ENCODE peak calls at places on chromosomes 2 and 18, in five cellular contexts. X is GM13977, G is fibroblast of lung, A is NCI-H2081, D is left lung. L is an unnamed sample.

GRCh38 chr2:109611467-109612095 is 2.2 kb downstream of the SEPTIN10 start:
- DNase-seq in X (no peak), G (peak), A (no peak), D (no peak), L (peak)

GRCh38 chr2:230602562-230603230 is 109.9 kb upstream of the CAB39 start:
- DNase-seq in X (peak), G (no peak), A (no peak), D (no peak), L (peak)

GRCh38 chr2:94986392-94986963 is 39.0 kb upstream of the MAL start:
- DNase-seq in X (peak), G (peak), A (peak), D (no peak), L (peak)

GRCh38 chr18:45197526-45197970 is 417.7 kb upstream of the SLC14A2 start:
- DNase-seq in X (peak), G (peak), A (no peak), D (no peak), L (peak)

GRCh38 chr2:111918383-111918806 is 20.0 kb downstream of the MERTK start:
- DNase-seq in X (no peak), G (peak), A (no peak), D (no peak), L (no peak)

GRCh38 chr2:171958475-171958874 is 36.2 kb downstream of the HAT1 start:
- DNase-seq in X (no peak), G (peak), A (no peak), D (no peak), L (no peak)

GRCh38 chr2:237298323-237299118 is 115.4 kb downstream of the COL6A3 start:
- DNase-seq in X (no peak), G (peak), A (no peak), D (peak), L (no peak)

GRCh38 chr2:151056870-151057269 is 204.8 kb downstream of the RBM43 start:
- DNase-seq in X (no peak), G (peak), A (no peak), D (no peak), L (no peak)

GRCh38 chr2:226758886-226759660 is 40.5 kb downstream of the IRS1 start:
- DNase-seq in X (no peak), G (peak), A (no peak), D (no peak), L (no peak)

GRCh38 chr2:37786854-37787253 is 115.4 kb upstream of the CDC42EP3 start:
- DNase-seq in X (no peak), G (no peak), A (peak), D (no peak), L (no peak)